ENCODE peak calls at places on chromosomes 2 and 18, in six cellular contexts. One of them, this sample, is unnamed.

GRCh38 chr2:48587560-48587959 is 30.1 kb upstream of the GTF2A1L start:
- DNase-seq in breast epithelium: no peak
- DNase-seq in Panc1: no peak
- DNase-seq in endothelial cell of umbilical vein: no peak
- DNase-seq in GM23338: no peak
- DNase-seq in GM12891: no peak
- DNase-seq in this sample: no peak

GRCh38 chr18:2417861-2418610 is 153.3 kb downstream of the METTL4 start:
- DNase-seq in breast epithelium: no peak
- DNase-seq in Panc1: no peak
- DNase-seq in endothelial cell of umbilical vein: no peak
- DNase-seq in GM23338: no peak
- DNase-seq in GM12891: no peak
- DNase-seq in this sample: no peak

GRCh38 chr2:189149981-189150380 is 29.6 kb downstream of the COL5A2 start:
- DNase-seq in breast epithelium: no peak
- DNase-seq in Panc1: peak
- DNase-seq in endothelial cell of umbilical vein: peak
- DNase-seq in GM23338: no peak
- DNase-seq in GM12891: no peak
- DNase-seq in this sample: no peak

GRCh38 chr2:133636287-133636686 is 68.0 kb upstream of the NCKAP5 start:
- DNase-seq in breast epithelium: no peak
- DNase-seq in Panc1: no peak
- DNase-seq in endothelial cell of umbilical vein: no peak
- DNase-seq in GM23338: no peak
- DNase-seq in GM12891: no peak
- DNase-seq in this sample: no peak

GRCh38 chr2:226256709-226257401 is 542.8 kb downstream of the IRS1 start:
- DNase-seq in breast epithelium: no peak
- DNase-seq in Panc1: no peak
- DNase-seq in endothelial cell of umbilical vein: no peak
- DNase-seq in GM23338: no peak
- DNase-seq in GM12891: no peak
- DNase-seq in this sample: no peak

GRCh38 chr2:235847576-235847975 is 320.6 kb downstream of the GBX2 start:
- DNase-seq in breast epithelium: no peak
- DNase-seq in Panc1: no peak
- DNase-seq in endothelial cell of umbilical vein: no peak
- DNase-seq in GM23338: no peak
- DNase-seq in GM12891: no peak
- DNase-seq in this sample: no peak

GRCh38 chr2:71082402-71083252 is 14.2 kb downstream of the NAGK start:
- DNase-seq in breast epithelium: no peak
- DNase-seq in Panc1: no peak
- DNase-seq in endothelial cell of umbilical vein: no peak
- DNase-seq in GM23338: no peak
- DNase-seq in GM12891: no peak
- DNase-seq in this sample: no peak

GRCh38 chr2:105271393-105272045 is 30.0 kb downstream of the GPR45 start:
- DNase-seq in breast epithelium: no peak
- DNase-seq in Panc1: no peak
- DNase-seq in endothelial cell of umbilical vein: no peak
- DNase-seq in GM23338: no peak
- DNase-seq in GM12891: no peak
- DNase-seq in this sample: no peak

GRCh38 chr18:48806551-48807261 is 144.1 kb downstream of the SMAD7 start:
- DNase-seq in breast epithelium: no peak
- DNase-seq in Panc1: no peak
- DNase-seq in endothelial cell of umbilical vein: no peak
- DNase-seq in GM23338: peak
- DNase-seq in GM12891: no peak
- DNase-seq in this sample: no peak

DNA sequence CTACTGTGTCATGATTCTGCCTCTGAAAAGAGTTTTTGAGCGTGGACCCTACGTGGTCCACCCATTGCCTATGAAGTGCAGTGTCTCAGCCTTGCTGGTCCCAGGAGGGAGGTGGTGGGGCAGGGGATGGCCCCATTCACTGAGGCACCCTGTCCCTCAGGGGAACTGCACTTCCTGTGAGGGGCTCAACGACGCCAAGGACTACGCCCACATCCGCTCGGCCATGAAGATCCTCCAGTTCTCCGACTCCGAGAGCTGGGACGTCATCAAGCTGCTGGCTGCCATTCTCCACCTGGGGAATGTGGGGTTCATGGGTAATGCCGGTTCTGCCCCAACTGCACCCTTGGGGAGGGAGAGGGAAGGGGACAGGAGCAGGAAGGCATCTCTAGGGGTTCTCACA is 42.5 kb downstream of the MYO7B start:
- DNase-seq in breast epithelium: no peak
- DNase-seq in Panc1: no peak
- DNase-seq in endothelial cell of umbilical vein: no peak
- DNase-seq in GM23338: no peak
- DNase-seq in GM12891: no peak
- DNase-seq in this sample: no peak
- TF ChIP-seq POLR2AphosphoS5 in breast epithelium: no peak
- TF ChIP-seq POLR2AphosphoS5 in Panc1: no peak
- TF ChIP-seq POLR2AphosphoS5 in endothelial cell of umbilical vein: no peak
- TF ChIP-seq POLR2AphosphoS5 in GM23338: no peak
- TF ChIP-seq POLR2AphosphoS5 in GM12891: no peak
- TF ChIP-seq POLR2AphosphoS5 in this sample: no peak

GRCh38 chr18:13273800-13274199 is 55.2 kb downstream of the LDLRAD4 start:
- DNase-seq in breast epithelium: no peak
- DNase-seq in Panc1: no peak
- DNase-seq in endothelial cell of umbilical vein: no peak
- DNase-seq in GM23338: no peak
- DNase-seq in GM12891: no peak
- DNase-seq in this sample: no peak

GRCh38 chr18:13270279-13270911 is 51.8 kb downstream of the LDLRAD4 start:
- DNase-seq in breast epithelium: no peak
- DNase-seq in Panc1: no peak
- DNase-seq in endothelial cell of umbilical vein: no peak
- DNase-seq in GM23338: no peak
- DNase-seq in GM12891: no peak
- DNase-seq in this sample: no peak

GRCh38 chr18:13272411-13272810 is 53.9 kb downstream of the LDLRAD4 start:
- DNase-seq in breast epithelium: no peak
- DNase-seq in Panc1: no peak
- DNase-seq in endothelial cell of umbilical vein: no peak
- DNase-seq in GM23338: no peak
- DNase-seq in GM12891: no peak
- DNase-seq in this sample: no peak

GRCh38 chr18:13269599-13270011 is 51.0 kb downstream of the LDLRAD4 start:
- DNase-seq in breast epithelium: no peak
- DNase-seq in Panc1: no peak
- DNase-seq in endothelial cell of umbilical vein: no peak
- DNase-seq in GM23338: no peak
- DNase-seq in GM12891: no peak
- DNase-seq in this sample: no peak

DNA sequence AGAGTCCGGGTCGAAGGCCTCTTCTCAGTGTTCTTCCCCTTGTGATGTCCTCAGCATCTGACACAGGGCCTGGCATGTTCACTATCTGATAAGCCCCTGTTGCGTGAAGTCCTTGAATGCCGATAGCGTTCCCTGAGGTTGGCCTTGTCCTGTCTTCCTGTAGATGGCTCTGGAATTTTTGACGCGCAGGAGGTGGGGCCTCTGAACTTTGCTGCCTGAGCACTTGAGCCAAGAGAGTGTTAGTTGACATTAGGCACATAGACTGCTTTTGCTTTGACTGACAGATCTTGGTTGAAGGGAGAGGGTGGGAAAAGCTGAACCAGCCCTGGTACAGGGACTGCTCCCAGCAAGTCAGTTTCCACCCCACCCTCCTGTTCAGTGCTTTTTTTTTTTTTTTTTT is 53.0 kb downstream of the LDLRAD4 start:
- DNase-seq in breast epithelium: no peak
- DNase-seq in Panc1: no peak
- DNase-seq in endothelial cell of umbilical vein: no peak
- DNase-seq in GM23338: no peak
- DNase-seq in GM12891: no peak
- DNase-seq in this sample: no peak
- TF ChIP-seq POLR2AphosphoS5 in breast epithelium: no peak
- TF ChIP-seq POLR2AphosphoS5 in Panc1: no peak
- TF ChIP-seq POLR2AphosphoS5 in endothelial cell of umbilical vein: no peak
- TF ChIP-seq POLR2AphosphoS5 in GM23338: no peak
- TF ChIP-seq POLR2AphosphoS5 in GM12891: no peak
- TF ChIP-seq POLR2AphosphoS5 in this sample: no peak

GRCh38 chr18:14089781-14090180 is 42.5 kb downstream of the ZNF519 start:
- DNase-seq in breast epithelium: no peak
- DNase-seq in Panc1: no peak
- DNase-seq in endothelial cell of umbilical vein: no peak
- DNase-seq in GM23338: peak
- DNase-seq in GM12891: no peak
- DNase-seq in this sample: no peak

GRCh38 chr18:14086459-14087231 is 45.6 kb downstream of the ZNF519 start:
- DNase-seq in breast epithelium: no peak
- DNase-seq in Panc1: no peak
- DNase-seq in endothelial cell of umbilical vein: peak
- DNase-seq in GM23338: peak
- DNase-seq in GM12891: no peak
- DNase-seq in this sample: no peak

GRCh38 chr18:14089176-14089575 is 43.1 kb downstream of the ZNF519 start:
- DNase-seq in breast epithelium: no peak
- DNase-seq in Panc1: no peak
- DNase-seq in endothelial cell of umbilical vein: no peak
- DNase-seq in GM23338: no peak
- DNase-seq in GM12891: no peak
- DNase-seq in this sample: no peak

DNA sequence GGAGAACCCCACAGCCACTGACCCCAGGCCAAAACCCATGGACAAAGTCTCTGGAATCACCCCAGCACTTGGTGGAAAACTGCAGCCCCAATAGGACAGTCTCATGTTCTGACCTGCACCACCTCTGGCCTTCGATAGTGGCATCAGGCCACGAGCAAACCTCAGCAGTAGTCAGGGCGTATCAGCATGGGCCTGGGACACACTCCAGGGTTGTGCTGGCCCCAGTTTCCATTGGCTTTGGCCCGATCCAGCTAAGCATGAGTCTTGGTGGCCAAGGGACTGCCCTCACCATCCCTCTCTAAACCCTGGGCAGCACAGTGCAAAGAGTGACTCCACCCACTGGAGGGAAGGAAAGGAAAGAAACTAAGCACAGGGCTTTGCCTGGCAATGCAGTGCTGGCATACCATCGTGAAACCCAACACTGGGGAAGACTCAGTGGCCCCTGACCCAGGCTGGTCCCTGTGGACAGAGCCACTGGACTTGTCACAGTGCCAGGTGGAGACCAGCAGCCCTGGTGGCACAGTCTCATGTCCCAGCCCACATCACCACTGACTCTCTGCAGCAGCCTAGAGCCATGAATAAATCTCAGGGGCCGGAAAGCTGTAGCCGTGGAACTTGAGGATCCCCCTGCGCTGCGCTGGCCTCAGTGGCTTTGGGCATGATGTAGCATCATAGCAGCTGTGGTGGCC is 46.3 kb downstream of the ZNF519 start:
- DNase-seq in breast epithelium: no peak
- DNase-seq in Panc1: no peak
- DNase-seq in endothelial cell of umbilical vein: no peak
- DNase-seq in GM23338: no peak
- DNase-seq in GM12891: no peak
- DNase-seq in this sample: no peak
- TF ChIP-seq POLR2AphosphoS5 in breast epithelium: no peak
- TF ChIP-seq POLR2AphosphoS5 in Panc1: no peak
- TF ChIP-seq POLR2AphosphoS5 in endothelial cell of umbilical vein: no peak
- TF ChIP-seq POLR2AphosphoS5 in GM23338: no peak
- TF ChIP-seq POLR2AphosphoS5 in GM12891: no peak
- TF ChIP-seq POLR2AphosphoS5 in this sample: no peak

DNA sequence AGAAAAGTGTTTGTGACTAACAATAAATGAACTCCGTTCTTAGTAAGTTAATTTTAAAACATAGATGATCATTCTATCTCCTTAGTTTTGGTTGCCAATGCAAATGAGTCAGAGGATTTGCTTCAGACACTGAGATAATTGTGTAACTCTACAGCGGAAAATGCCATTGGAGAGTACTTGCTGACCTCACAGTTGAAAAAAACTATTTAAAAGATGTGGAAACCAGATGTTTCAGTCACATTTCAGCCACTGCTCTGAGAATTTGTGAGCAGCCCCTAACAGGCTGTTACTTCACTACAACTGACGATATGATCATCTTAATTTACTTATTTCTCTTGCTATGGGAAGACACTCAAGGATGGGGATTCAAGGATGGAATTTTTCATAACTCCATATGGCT is at the start of gene TNFAIP6:
- DNase-seq in breast epithelium: no peak
- DNase-seq in Panc1: no peak
- DNase-seq in endothelial cell of umbilical vein: no peak
- DNase-seq in GM23338: peak
- DNase-seq in GM12891: no peak
- DNase-seq in this sample: peak
- TF ChIP-seq POLR2AphosphoS5 in breast epithelium: no peak
- TF ChIP-seq POLR2AphosphoS5 in Panc1: no peak
- TF ChIP-seq POLR2AphosphoS5 in endothelial cell of umbilical vein: no peak
- TF ChIP-seq POLR2AphosphoS5 in GM23338: no peak
- TF ChIP-seq POLR2AphosphoS5 in GM12891: no peak
- TF ChIP-seq POLR2AphosphoS5 in this sample: no peak

DNA sequence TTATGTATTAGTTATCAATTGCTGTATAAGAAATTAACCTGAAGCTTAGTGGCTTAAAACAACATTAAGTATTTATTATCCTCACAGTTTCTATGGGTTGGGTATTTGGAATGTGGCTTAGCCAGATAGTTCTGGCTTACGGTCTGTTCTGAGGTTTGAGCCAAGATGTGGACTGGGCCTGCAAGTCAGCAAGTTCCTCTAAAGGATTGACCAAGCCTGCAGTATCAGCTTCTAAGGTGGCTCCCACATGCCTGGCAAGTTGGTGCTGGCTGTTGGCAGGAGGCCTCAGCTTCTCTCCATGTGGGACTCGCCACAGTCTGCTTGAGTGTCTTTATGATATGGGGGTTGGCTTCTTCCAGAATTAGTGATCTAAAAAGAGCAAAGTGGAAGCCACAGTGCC is 45.0 kb upstream of the TCF4 start:
- DNase-seq in breast epithelium: peak
- DNase-seq in Panc1: no peak
- DNase-seq in endothelial cell of umbilical vein: no peak
- DNase-seq in GM23338: no peak
- DNase-seq in GM12891: no peak
- DNase-seq in this sample: no peak
- TF ChIP-seq POLR2AphosphoS5 in breast epithelium: no peak
- TF ChIP-seq POLR2AphosphoS5 in Panc1: no peak
- TF ChIP-seq POLR2AphosphoS5 in endothelial cell of umbilical vein: no peak
- TF ChIP-seq POLR2AphosphoS5 in GM23338: no peak
- TF ChIP-seq POLR2AphosphoS5 in GM12891: no peak
- TF ChIP-seq POLR2AphosphoS5 in this sample: no peak

DNA sequence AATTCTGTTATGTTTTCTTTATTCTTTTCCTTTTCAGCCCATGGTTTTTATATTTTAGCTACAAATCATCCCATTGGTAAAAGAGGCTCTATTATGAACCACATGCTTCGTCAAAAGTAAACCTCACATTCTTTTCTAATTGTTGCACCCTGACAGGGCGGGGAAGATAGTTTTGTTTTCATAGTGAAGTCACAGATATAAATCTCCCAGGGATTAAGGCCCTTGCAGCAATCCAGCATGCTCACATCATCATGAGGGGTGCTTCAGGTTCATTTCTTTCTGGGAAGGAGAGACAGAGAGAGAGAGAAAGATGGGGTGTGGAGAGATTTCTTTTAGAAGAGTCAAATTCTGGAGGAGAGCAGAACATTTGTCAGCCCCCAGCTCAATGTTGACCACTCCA is 124.5 kb upstream of the CDC42EP3 start:
- DNase-seq in breast epithelium: no peak
- DNase-seq in Panc1: no peak
- DNase-seq in endothelial cell of umbilical vein: no peak
- DNase-seq in GM23338: no peak
- DNase-seq in GM12891: no peak
- DNase-seq in this sample: no peak
- TF ChIP-seq POLR2AphosphoS5 in breast epithelium: no peak
- TF ChIP-seq POLR2AphosphoS5 in Panc1: no peak
- TF ChIP-seq POLR2AphosphoS5 in endothelial cell of umbilical vein: no peak
- TF ChIP-seq POLR2AphosphoS5 in GM23338: no peak
- TF ChIP-seq POLR2AphosphoS5 in GM12891: no peak
- TF ChIP-seq POLR2AphosphoS5 in this sample: no peak

GRCh38 chr2:198695879-198696278 is 761.9 kb downstream of the SATB2 start:
- DNase-seq in breast epithelium: no peak
- DNase-seq in Panc1: no peak
- DNase-seq in endothelial cell of umbilical vein: no peak
- DNase-seq in GM23338: no peak
- DNase-seq in GM12891: no peak
- DNase-seq in this sample: no peak
- TF ChIP-seq POLR2AphosphoS5 in breast epithelium: no peak
- TF ChIP-seq POLR2AphosphoS5 in Panc1: no peak
- TF ChIP-seq POLR2AphosphoS5 in endothelial cell of umbilical vein: no peak
- TF ChIP-seq POLR2AphosphoS5 in GM23338: no peak
- TF ChIP-seq POLR2AphosphoS5 in GM12891: no peak
- TF ChIP-seq POLR2AphosphoS5 in this sample: no peak

This sample was measured in HL-60.